ENCODE peak calls at places on chromosome 20, in seven cellular contexts. D, L, I, Y, W, Q and J are unnamed samples.

GRCh38 chr20:25865715-25866656 is 169.3 kb upstream of the ZNF337 start:
- DNase-seq in D (peak), L (peak), I (no peak), Y (peak), W (peak), Q (peak), J (peak)

GRCh38 chr20:22303523-22303922 is 280.8 kb downstream of the FOXA2 start:
- DNase-seq in D (no peak), L (no peak), I (no peak), Y (no peak), W (no peak), Q (no peak), J (no peak)

GRCh38 chr20:10469599-10469998 is 34.5 kb downstream of the SLX4IP start:
- DNase-seq in D (peak), L (no peak), I (peak), Y (peak), W (no peak), Q (peak), J (no peak)

GRCh38 chr20:46375771-46376170 is 30.6 kb downstream of the ELMO2 start:
- DNase-seq in D (no peak), L (no peak), I (no peak), Y (no peak), W (no peak), Q (no peak), J (no peak)

GRCh38 chr20:47318596-47319516 is 37.6 kb downstream of the ZMYND8 start:
- DNase-seq in D (peak), L (peak), I (no peak), Y (peak), W (peak), Q (peak), J (no peak)

GRCh38 chr20:53146201-53146891 is 174.2 kb downstream of the TSHZ2 start:
- DNase-seq in D (no peak), L (no peak), I (no peak), Y (no peak), W (no peak), Q (no peak), J (no peak)

GRCh38 chr20:24160563-24161355 is 172.2 kb upstream of the GGTLC1 start:
- DNase-seq in D (peak), L (peak), I (peak), Y (peak), W (peak), Q (peak), J (no peak)

GRCh38 chr20:4545526-4545925 is 176.2 kb upstream of the PRND start:
- DNase-seq in D (no peak), L (no peak), I (no peak), Y (no peak), W (no peak), Q (no peak), J (no peak)

GRCh38 chr20:18548465-18548864 is 18.8 kb upstream of the SMIM26 start:
- DNase-seq in D (no peak), L (no peak), I (no peak), Y (no peak), W (no peak), Q (no peak), J (no peak)

GRCh38 chr20:4603724-4604123 is 118.0 kb upstream of the PRND start:
- DNase-seq in D (no peak), L (no peak), I (no peak), Y (no peak), W (no peak), Q (no peak), J (no peak)

GRCh38 chr20:44471481-44471882 is 4.2 kb upstream of the TTPAL start:
- DNase-seq in D (no peak), L (no peak), I (no peak), Y (no peak), W (no peak), Q (no peak), J (no peak)
- TF ChIP-seq CTCF in D (peak), L (peak), I (peak), Y (peak), W (peak), Q (no peak), J (no peak)

DNA sequence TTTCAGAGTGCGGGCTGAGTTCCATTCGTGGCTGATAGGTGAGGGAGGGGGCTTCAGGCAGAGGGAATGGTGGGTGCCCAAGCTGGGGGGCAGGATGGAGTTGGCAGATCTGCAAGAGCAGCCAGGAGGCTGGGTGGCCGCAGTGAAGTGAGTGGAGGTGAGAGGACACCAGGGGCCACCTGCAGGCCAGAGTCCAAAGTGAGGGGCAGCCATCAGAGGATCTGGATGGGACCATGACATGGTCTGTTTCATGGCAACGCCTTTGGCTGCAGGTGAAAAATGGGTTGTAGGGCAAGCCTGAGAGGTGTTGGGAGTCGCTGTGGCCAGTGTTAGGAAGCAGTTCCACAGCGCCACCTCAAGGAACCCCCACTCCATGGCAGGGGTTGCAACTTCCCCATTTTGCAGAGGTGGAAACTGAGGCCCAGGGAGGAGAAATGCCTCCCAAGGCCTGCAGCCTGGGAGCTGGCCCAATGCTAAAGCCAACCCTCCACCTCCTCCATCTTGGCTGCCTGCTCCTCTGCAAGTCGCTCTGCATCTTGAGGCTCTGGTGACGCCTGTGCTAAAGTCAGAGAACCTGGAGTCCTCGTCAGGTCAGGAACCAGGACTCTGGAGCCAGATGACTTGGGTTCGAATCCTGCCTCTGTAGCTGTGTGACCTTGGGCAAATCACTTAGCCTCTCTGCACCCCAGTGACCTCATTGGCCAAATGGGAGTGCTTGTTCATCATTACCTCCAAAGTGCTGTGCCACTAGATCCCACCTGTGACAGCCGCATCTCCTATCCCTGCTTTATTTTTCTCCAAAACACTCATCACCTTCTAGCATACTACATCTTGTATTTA is 153.8 kb downstream of the CEBPB start:
- DNase-seq in D (no peak), L (peak), I (peak), Y (no peak), W (no peak), Q (peak), J (no peak)
- TF ChIP-seq CTCF in D (no peak), L (no peak), I (peak), Y (peak), W (peak), Q (peak), J (no peak)

GRCh38 chr20:38934530-38934929 is 8.3 kb downstream of the FAM83D start:
- DNase-seq in D (no peak), L (no peak), I (no peak), Y (no peak), W (no peak), Q (no peak), J (no peak)

GRCh38 chr20:38937000-38937399 is 10.8 kb downstream of the FAM83D start:
- DNase-seq in D (no peak), L (no peak), I (no peak), Y (no peak), W (no peak), Q (no peak), J (no peak)

GRCh38 chr20:38932457-38933120 is 6.4 kb downstream of the FAM83D start:
- DNase-seq in D (no peak), L (no peak), I (no peak), Y (no peak), W (no peak), Q (no peak), J (no peak)

GRCh38 chr20:38935967-38936407 is 9.8 kb downstream of the FAM83D start:
- DNase-seq in D (no peak), L (no peak), I (no peak), Y (peak), W (no peak), Q (no peak), J (no peak)

GRCh38 chr20:38935285-38935684 is 9.1 kb downstream of the FAM83D start:
- DNase-seq in D (no peak), L (no peak), I (no peak), Y (no peak), W (no peak), Q (no peak), J (no peak)
- TF ChIP-seq CTCF in D (peak), L (no peak), I (peak), Y (no peak), W (no peak), Q (no peak), J (no peak)

DNA sequence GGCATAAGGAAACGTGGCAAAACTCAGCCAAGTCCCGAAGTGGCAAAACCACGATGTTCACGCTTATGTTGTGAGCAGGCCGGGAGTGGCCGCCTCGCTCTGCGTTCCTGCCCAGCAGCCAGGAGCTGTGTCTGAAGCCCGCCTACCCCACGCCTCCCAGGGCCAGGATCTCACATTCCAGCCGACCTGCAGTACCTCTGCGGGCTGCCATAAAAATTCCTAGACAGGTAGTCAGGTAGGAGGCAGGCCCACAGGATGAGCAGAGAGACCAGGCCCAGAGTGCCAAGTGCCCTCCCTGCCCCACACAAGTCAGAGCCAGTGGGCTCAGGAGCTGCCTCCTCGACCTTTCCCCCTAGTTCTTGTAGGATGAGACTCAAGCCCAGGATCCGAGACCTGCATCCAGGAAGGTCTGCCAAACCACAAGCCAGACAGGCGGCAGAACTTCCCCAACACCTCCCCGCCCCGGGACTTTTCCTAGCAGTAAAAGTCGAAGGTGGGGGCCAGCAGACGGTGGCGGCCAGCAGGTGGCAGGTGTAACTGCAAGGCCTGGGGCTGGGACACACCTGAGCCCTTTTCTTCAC is 16.7 kb downstream of the PMEPA1 start:
- DNase-seq in D (no peak), L (peak), I (peak), Y (no peak), W (no peak), Q (no peak), J (no peak)
- TF ChIP-seq CTCF in D (no peak), L (no peak), I (peak), Y (no peak), W (no peak), Q (no peak), J (no peak)

GRCh38 chr20:62709537-62709905 is 885 bp downstream of the NTSR1 start:
- DNase-seq in D (no peak), L (no peak), I (no peak), Y (no peak), W (no peak), Q (no peak), J (no peak)

GRCh38 chr20:62707981-62708521 is 585 bp upstream of the NTSR1 start:
- DNase-seq in D (no peak), L (no peak), I (peak), Y (no peak), W (no peak), Q (peak), J (no peak)

GRCh38 chr20:62707281-62707941 is 1.2 kb upstream of the NTSR1 start:
- DNase-seq in D (no peak), L (no peak), I (no peak), Y (no peak), W (no peak), Q (no peak), J (no peak)

GRCh38 chr20:62710221-62710885 is 1.7 kb downstream of the NTSR1 start:
- DNase-seq in D (no peak), L (no peak), I (no peak), Y (no peak), W (no peak), Q (no peak), J (no peak)

GRCh38 chr20:62708591-62709536 is at the start of gene NTSR1:
- DNase-seq in D (no peak), L (no peak), I (no peak), Y (no peak), W (no peak), Q (no peak), J (no peak)
- TF ChIP-seq CTCF in D (no peak), L (no peak), I (no peak), Y (no peak), W (no peak), Q (no peak), J (no peak)